ENCODE peak calls at places on chromosomes 3 and 15, in eight cellular contexts. O is activated CD4-positive, CD25-positive, alpha-beta regulatory T cell; T is activated naive CD4-positive, alpha-beta T cell treated with anti-CD3 and anti-CD28 coated beads, Interleukin-2, amount 10 ng/mL, durations not matched to agents 7 days and 5 days; Z is hepatocyte; P is type B pancreatic cell; L is HTR-8/SVneo; N is RPMI7951; D is activated T-helper 2 cell treated with anti-CD3 and anti-CD28 coated beads, Interferon-gamma antibody, Interleukin-2, Interleukin-4, amounts not matched to agents 10 μg/mL and 5 μg/mL and 100 μg/mL, durations not matched to agents 14 hours and 24 hours and 36 hours. S is an unnamed sample.

GRCh38 chr3:116032176-116032575 is 408.9 kb downstream of the GAP43 start:
- DNase-seq in L (no peak), Z (no peak), T (no peak), O (no peak), D (no peak), N (no peak), P (no peak), S (no peak)

GRCh38 chr3:110389005-110389404 is 682.6 kb upstream of the NECTIN3 start:
- DNase-seq in T (no peak), N (no peak), L (no peak), D (no peak), Z (no peak), P (no peak), O (no peak), S (no peak)

GRCh38 chr3:149638401-149639092 is 19.3 kb downstream of the WWTR1 start:
- DNase-seq in L (peak; percentile 41), Z (peak; percentile 40), N (peak; percentile 92), T (no peak), P (no peak), D (no peak), O (no peak), S (no peak)

GRCh38 chr3:142040941-142041575 is 108.3 kb downstream of the TFDP2 start:
- DNase-seq in P (no peak), N (no peak), D (no peak), O (no peak), T (no peak), Z (no peak), L (no peak), S (no peak)

GRCh38 chr15:91956026-91956723 is 102.7 kb downstream of the SLCO3A1 start:
- DNase-seq in L (no peak), O (no peak), P (no peak), T (no peak), Z (no peak), N (peak; percentile 91), D (no peak), S (no peak)

GRCh38 chr15:101646652-101647051 is 5.5 kb downstream of the TM2D3 start:
- DNase-seq in Z (no peak), O (no peak), T (no peak), D (no peak), L (no peak), N (no peak), P (no peak), S (no peak)

GRCh38 chr15:89461386-89461785 is 35.0 kb downstream of the RHCG start:
- DNase-seq in N (no peak), O (no peak), Z (no peak), P (no peak), D (no peak), L (no peak), T (no peak), S (no peak)

GRCh38 chr15:53197426-53197839 is 407.3 kb upstream of the ONECUT1 start:
- DNase-seq in D (peak; percentile 34), T (peak; percentile 60), Z (peak; percentile 83), N (peak; percentile 15), L (peak; percentile 49), P (peak; percentile 75), O (no peak), S (no peak)

GRCh38 chr3:30873667-30874066 is 20.8 kb downstream of the GADL1 start:
- DNase-seq in O (no peak), Z (peak; percentile 7), T (no peak), N (no peak), P (no peak), D (no peak), L (no peak), S (no peak)

S was measured in CD8-positive, alpha-beta T cell.